ENCODE peak calls at places on chromosomes 4 and X, in nine cellular contexts. Y, P, O, V, X, R, A, E and S are unnamed samples.

GRCh38 chr4:53852343-53852742 is 212.1 kb downstream of the CHIC2 start:
- DNase-seq in O (no peak), X (no peak), V (no peak), A (no peak), R (no peak), E (no peak), P (no peak), Y (no peak), S (no peak)

GRCh38 chr4:138650917-138651564 is 364.5 kb upstream of the NOCT start:
- DNase-seq in Y (no peak), X (no peak), P (peak), R (no peak), A (no peak), E (no peak), V (no peak), O (no peak), S (no peak)

GRCh38 chr4:26023191-26023972 is 109.4 kb downstream of the SMIM20 start:
- DNase-seq in A (no peak), O (no peak), X (no peak), P (no peak), Y (no peak), E (no peak), V (no peak), R (no peak), S (no peak)

GRCh38 chrX:37672563-37672962 is 13.0 kb upstream of the XK start:
- DNase-seq in E (no peak), P (no peak), X (no peak), R (no peak), O (no peak), Y (no peak), V (no peak), A (no peak), S (no peak)

GRCh38 chr4:82777857-82778525 is 20.6 kb downstream of the SCD5 start:
- DNase-seq in R (no peak), P (no peak), Y (no peak), A (no peak), V (no peak), E (no peak), O (no peak), X (no peak), S (no peak)

GRCh38 chrX:49176421-49177326 is 5.0 kb downstream of the PLP2 start:
- DNase-seq in X (peak), E (no peak), P (no peak), R (no peak), O (no peak), Y (peak), A (no peak), V (no peak), S (no peak)

GRCh38 chr4:8592366-8593267 is at the start of gene CPZ:
- DNase-seq in X (peak), P (no peak), Y (no peak), O (no peak), E (no peak), A (no peak), V (no peak), R (no peak), S (no peak)

GRCh38 chr4:85681194-85681803 is 206.3 kb downstream of the ARHGAP24 start:
- DNase-seq in R (no peak), P (peak), E (no peak), A (no peak), O (no peak), V (no peak), Y (no peak), X (no peak), S (no peak)

GRCh38 chr4:45910511-45910910 is 213.3 kb downstream of the GABRG1 start:
- DNase-seq in X (no peak), E (no peak), O (no peak), A (no peak), Y (no peak), P (no peak), R (no peak), V (no peak), S (no peak)

GRCh38 chr4:75344915-75345314 is 169.3 kb downstream of the RCHY1 start:
- DNase-seq in V (no peak), A (no peak), E (no peak), O (no peak), X (no peak), P (peak), R (no peak), Y (no peak), S (no peak)

GRCh38 chrX:107673933-107674479 is 45.7 kb downstream of the PRPS1 start:
- DNase-seq in Y (no peak), R (no peak), O (peak), P (no peak), A (peak), E (peak), X (peak), V (peak), S (peak)

GRCh38 chrX:47158781-47159180 is 13.8 kb downstream of the RBM10 start:
- DNase-seq in X (no peak), A (no peak), V (no peak), E (no peak), Y (no peak), P (no peak), O (no peak), R (no peak), S (no peak)

GRCh38 chrX:67692246-67692645 is 148.4 kb downstream of the AR start:
- DNase-seq in P (peak), O (no peak), Y (no peak), A (no peak), R (no peak), V (no peak), X (no peak), E (no peak), S (no peak)

GRCh38 chrX:1601051-1601767 is 9.8 kb downstream of the AKAP17A start:
- DNase-seq in O (no peak), X (peak), Y (no peak), P (no peak), A (no peak), V (no peak), R (no peak), E (no peak), S (peak)

GRCh38 chrX:21698274-21698673 is 40.1 kb upstream of the KLHL34 start:
- DNase-seq in E (no peak), A (no peak), O (no peak), X (no peak), P (no peak), Y (no peak), R (no peak), V (peak), S (no peak)